ENCODE peak calls at places on chromosomes 12 and 14, in eight cellular contexts. One of them, this sample, is unnamed.

GRCh38 chr14:76884853-76885276 is 58.7 kb downstream of the LRRC74A start:
- DNase-seq in fibroblast of lung: no peak
- DNase-seq in H1: no peak
- DNase-seq in PC-3: no peak
- DNase-seq in lung: no peak
- DNase-seq in pancreas: no peak
- DNase-seq in neural progenitor cell: no peak
- DNase-seq in NB4: no peak
- DNase-seq in this sample: no peak

GRCh38 chr14:57323703-57324102 is 54.9 kb downstream of the AP5M1 start:
- DNase-seq in fibroblast of lung: no peak
- DNase-seq in H1: no peak
- DNase-seq in PC-3: no peak
- DNase-seq in lung: no peak
- DNase-seq in pancreas: no peak
- DNase-seq in neural progenitor cell: no peak
- DNase-seq in NB4: peak; percentile 15
- DNase-seq in this sample: no peak

GRCh38 chr12:114860969-114861368 is 177.0 kb upstream of the TBX3 start:
- DNase-seq in fibroblast of lung: no peak
- DNase-seq in H1: no peak
- DNase-seq in PC-3: no peak
- DNase-seq in lung: no peak
- DNase-seq in pancreas: no peak
- DNase-seq in neural progenitor cell: no peak
- DNase-seq in NB4: no peak
- DNase-seq in this sample: no peak

GRCh38 chr14:98925362-98926040 is 346.5 kb downstream of the BCL11B start:
- DNase-seq in fibroblast of lung: no peak
- DNase-seq in H1: no peak
- DNase-seq in PC-3: no peak
- DNase-seq in lung: no peak
- DNase-seq in pancreas: no peak
- DNase-seq in neural progenitor cell: no peak
- DNase-seq in NB4: no peak
- DNase-seq in this sample: no peak

GRCh38 chr12:31386364-31386777 is 60.4 kb upstream of the SINHCAF start:
- DNase-seq in fibroblast of lung: no peak
- DNase-seq in H1: peak; percentile 84
- DNase-seq in PC-3: no peak
- DNase-seq in lung: no peak
- DNase-seq in pancreas: no peak
- DNase-seq in neural progenitor cell: peak; percentile 91
- DNase-seq in NB4: no peak
- DNase-seq in this sample: no peak

GRCh38 chr12:120760349-120761245 is 35.0 kb downstream of the ACADS start:
- DNase-seq in fibroblast of lung: no peak
- DNase-seq in H1: no peak
- DNase-seq in PC-3: no peak
- DNase-seq in lung: no peak
- DNase-seq in pancreas: no peak
- DNase-seq in neural progenitor cell: no peak
- DNase-seq in NB4: no peak
- DNase-seq in this sample: no peak

GRCh38 chr12:120710805-120711296 is 593 bp downstream of the UNC119B start:
- DNase-seq in fibroblast of lung: no peak
- DNase-seq in H1: no peak
- DNase-seq in PC-3: no peak
- DNase-seq in lung: no peak
- DNase-seq in pancreas: no peak
- DNase-seq in neural progenitor cell: peak; percentile 65
- DNase-seq in NB4: peak; percentile 72
- DNase-seq in this sample: no peak

GRCh38 chr14:74627071-74627470 is 15.0 kb upstream of the LTBP2 start:
- DNase-seq in fibroblast of lung: no peak
- DNase-seq in H1: no peak
- DNase-seq in PC-3: no peak
- DNase-seq in lung: no peak
- DNase-seq in pancreas: no peak
- DNase-seq in neural progenitor cell: no peak
- DNase-seq in NB4: peak; percentile 71
- DNase-seq in this sample: no peak

GRCh38 chr14:96203635-96204034 is 1.0 kb upstream of the BDKRB2 start:
- DNase-seq in fibroblast of lung: no peak
- DNase-seq in H1: no peak
- DNase-seq in PC-3: no peak
- DNase-seq in lung: no peak
- DNase-seq in pancreas: no peak
- DNase-seq in neural progenitor cell: no peak
- DNase-seq in NB4: no peak
- DNase-seq in this sample: no peak

GRCh38 chr12:75738486-75738885 is 227.1 kb upstream of the KRR1 start:
- DNase-seq in fibroblast of lung: no peak
- DNase-seq in H1: no peak
- DNase-seq in PC-3: no peak
- DNase-seq in lung: no peak
- DNase-seq in pancreas: no peak
- DNase-seq in neural progenitor cell: no peak
- DNase-seq in NB4: no peak
- DNase-seq in this sample: no peak

GRCh38 chr12:58346032-58346632 is 404.8 kb downstream of the ATP23 start:
- DNase-seq in fibroblast of lung: peak; percentile 76
- DNase-seq in H1: no peak
- DNase-seq in PC-3: peak; percentile 79
- DNase-seq in lung: no peak
- DNase-seq in pancreas: no peak
- DNase-seq in neural progenitor cell: peak; percentile 36
- DNase-seq in NB4: peak; percentile 43
- DNase-seq in this sample: no peak

GRCh38 chr14:20610002-20610765 is 19.0 kb upstream of the RNASE12 start:
- DNase-seq in fibroblast of lung: peak; percentile 69
- DNase-seq in H1: no peak
- DNase-seq in PC-3: peak; percentile 91
- DNase-seq in lung: peak; percentile 79
- DNase-seq in pancreas: peak; percentile 80
- DNase-seq in neural progenitor cell: peak; percentile 80
- DNase-seq in NB4: peak; percentile 83
- DNase-seq in this sample: no peak

GRCh38 chr14:53493895-53494294 is 340.8 kb upstream of the DDHD1 start:
- DNase-seq in fibroblast of lung: no peak
- DNase-seq in H1: no peak
- DNase-seq in PC-3: no peak
- DNase-seq in lung: no peak
- DNase-seq in pancreas: no peak
- DNase-seq in neural progenitor cell: no peak
- DNase-seq in NB4: no peak
- DNase-seq in this sample: no peak

GRCh38 chr12:10272466-10272865 is 35.2 kb upstream of the KLRD1 start:
- DNase-seq in fibroblast of lung: peak; percentile 14
- DNase-seq in H1: no peak
- DNase-seq in PC-3: no peak
- DNase-seq in lung: no peak
- DNase-seq in pancreas: no peak
- DNase-seq in neural progenitor cell: no peak
- DNase-seq in NB4: no peak
- DNase-seq in this sample: no peak

GRCh38 chr14:72714094-72714493 is 179.8 kb downstream of the DPF3 start:
- DNase-seq in fibroblast of lung: no peak
- DNase-seq in H1: no peak
- DNase-seq in PC-3: no peak
- DNase-seq in lung: no peak
- DNase-seq in pancreas: no peak
- DNase-seq in neural progenitor cell: no peak
- DNase-seq in NB4: peak; percentile 74
- DNase-seq in this sample: no peak

GRCh38 chr12:95102916-95103671 is 29.7 kb upstream of the NR2C1 start:
- DNase-seq in fibroblast of lung: peak; percentile 83
- DNase-seq in H1: no peak
- DNase-seq in PC-3: peak; percentile 99
- DNase-seq in lung: no peak
- DNase-seq in pancreas: no peak
- DNase-seq in neural progenitor cell: no peak
- DNase-seq in NB4: peak; percentile 59
- DNase-seq in this sample: peak; percentile 48

GRCh38 chr12:49942921-49943662 is 7.4 kb upstream of the AQP2 start:
- DNase-seq in fibroblast of lung: no peak
- DNase-seq in H1: no peak
- DNase-seq in PC-3: peak; percentile 48
- DNase-seq in lung: no peak
- DNase-seq in pancreas: no peak
- DNase-seq in neural progenitor cell: no peak
- DNase-seq in NB4: no peak
- DNase-seq in this sample: no peak

GRCh38 chr12:48119834-48120195 is 651 bp downstream of the PFKM start:
- DNase-seq in fibroblast of lung: no peak
- DNase-seq in H1: no peak
- DNase-seq in PC-3: no peak
- DNase-seq in lung: no peak
- DNase-seq in pancreas: no peak
- DNase-seq in neural progenitor cell: peak; percentile 32
- DNase-seq in NB4: no peak
- DNase-seq in this sample: no peak

GRCh38 chr12:81128930-81129554 is 51.2 kb downstream of the ACSS3 start:
- DNase-seq in fibroblast of lung: peak; percentile 59
- DNase-seq in H1: no peak
- DNase-seq in PC-3: peak; percentile 60
- DNase-seq in lung: no peak
- DNase-seq in pancreas: peak; percentile 18
- DNase-seq in neural progenitor cell: peak; percentile 61
- DNase-seq in NB4: peak; percentile 58
- DNase-seq in this sample: no peak

GRCh38 chr12:69732088-69732487 is 6.6 kb upstream of the RAB3IP start:
- DNase-seq in fibroblast of lung: peak; percentile 9
- DNase-seq in H1: no peak
- DNase-seq in PC-3: peak; percentile 66
- DNase-seq in lung: no peak
- DNase-seq in pancreas: no peak
- DNase-seq in neural progenitor cell: no peak
- DNase-seq in NB4: no peak
- DNase-seq in this sample: no peak

GRCh38 chr12:71873821-71874220 is 34.3 kb downstream of the TBC1D15 start:
- DNase-seq in fibroblast of lung: no peak
- DNase-seq in H1: no peak
- DNase-seq in PC-3: peak; percentile 48
- DNase-seq in lung: no peak
- DNase-seq in pancreas: no peak
- DNase-seq in neural progenitor cell: no peak
- DNase-seq in NB4: no peak
- DNase-seq in this sample: no peak

GRCh38 chr14:72925815-72926291 is 411 bp upstream of the DCAF4 start:
- DNase-seq in fibroblast of lung: no peak
- DNase-seq in H1: no peak
- DNase-seq in PC-3: no peak
- DNase-seq in lung: no peak
- DNase-seq in pancreas: no peak
- DNase-seq in neural progenitor cell: no peak
- DNase-seq in NB4: no peak
- DNase-seq in this sample: no peak

GRCh38 chr14:99541677-99542470 is 60.7 kb downstream of the CCNK start:
- DNase-seq in fibroblast of lung: no peak
- DNase-seq in H1: no peak
- DNase-seq in PC-3: peak; percentile 37
- DNase-seq in lung: no peak
- DNase-seq in pancreas: no peak
- DNase-seq in neural progenitor cell: no peak
- DNase-seq in NB4: peak; percentile 34
- DNase-seq in this sample: no peak

GRCh38 chr14:50497351-50497750 is 35.0 kb downstream of the MAP4K5 start:
- DNase-seq in fibroblast of lung: no peak
- DNase-seq in H1: no peak
- DNase-seq in PC-3: no peak
- DNase-seq in lung: no peak
- DNase-seq in pancreas: no peak
- DNase-seq in neural progenitor cell: no peak
- DNase-seq in NB4: no peak
- DNase-seq in this sample: no peak
- H3K4me3 ChIP-seq in fibroblast of lung: no peak overlapping the region
- H3K4me3 ChIP-seq in H1: no peak overlapping the region
- H3K4me3 ChIP-seq in PC-3: no peak overlapping the region
- H3K4me3 ChIP-seq in lung: no peak overlapping the region
- H3K4me3 ChIP-seq in pancreas: no peak overlapping the region
- H3K4me3 ChIP-seq in neural progenitor cell: no peak overlapping the region
- H3K4me3 ChIP-seq in NB4: no peak overlapping the region
- H3K4me3 ChIP-seq in this sample: no peak overlapping the region

DNA sequence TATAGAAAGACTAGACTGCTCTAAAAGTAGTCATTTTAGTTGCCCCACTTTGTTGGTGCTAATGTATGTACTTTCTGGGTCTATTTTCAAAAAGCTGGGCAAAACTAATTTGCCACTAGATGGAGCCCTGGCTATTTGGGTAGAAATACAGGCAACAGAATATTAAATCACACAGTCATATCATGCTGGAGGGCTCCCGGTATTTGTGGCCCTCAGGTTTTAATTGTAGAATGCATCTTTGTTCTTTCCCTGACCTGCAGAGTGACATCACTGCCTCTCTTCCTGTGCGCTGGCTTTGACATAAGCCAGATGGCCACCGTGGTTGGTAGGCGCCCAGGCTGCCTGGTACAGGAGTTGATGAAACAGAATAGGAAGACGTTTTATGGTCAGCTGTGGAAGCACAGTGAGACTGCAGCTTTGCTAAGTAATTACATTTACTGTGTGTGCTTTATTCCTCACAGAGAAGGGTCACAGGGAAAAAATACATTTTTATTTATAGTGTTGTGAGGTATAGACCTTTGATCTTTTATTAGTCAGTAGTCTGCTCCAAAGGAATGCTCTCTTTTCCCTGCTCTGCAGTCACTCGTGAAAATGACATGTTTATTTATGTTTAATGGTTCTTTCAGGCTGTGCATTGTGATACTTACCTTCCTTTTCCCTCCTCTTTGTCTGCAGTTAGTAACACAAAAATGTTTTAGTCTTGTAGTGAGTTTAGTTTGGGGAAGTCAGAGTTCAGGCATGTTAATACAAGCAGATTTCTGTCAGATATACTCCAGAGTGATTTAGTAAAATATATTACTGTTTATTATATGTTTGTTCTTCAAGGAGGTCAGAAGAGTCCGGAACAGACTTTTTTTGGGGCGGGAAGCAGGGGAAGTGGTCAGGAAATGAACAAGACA is 28.4 kb downstream of the MSRB3 start:
- DNase-seq in fibroblast of lung: peak; percentile 70
- DNase-seq in H1: no peak
- DNase-seq in PC-3: peak; percentile 83
- DNase-seq in lung: no peak
- DNase-seq in pancreas: no peak
- DNase-seq in neural progenitor cell: peak; percentile 31
- DNase-seq in NB4: peak; percentile 69
- DNase-seq in this sample: peak; percentile 39
- TF ChIP-seq CTCF in fibroblast of lung: peak; percentile 70
- TF ChIP-seq CTCF in H1: no peak
- TF ChIP-seq CTCF in PC-3: peak; percentile 90
- TF ChIP-seq CTCF in lung: no peak
- TF ChIP-seq CTCF in pancreas: peak; percentile 32
- TF ChIP-seq CTCF in neural progenitor cell: peak; percentile 72
- TF ChIP-seq CTCF in NB4: peak; percentile 69
- TF ChIP-seq CTCF in this sample: peak; percentile 81

GRCh38 chr14:100586153-100586519 is 1.1 kb downstream of the BEGAIN start:
- DNase-seq in fibroblast of lung: no peak
- DNase-seq in H1: no peak
- DNase-seq in PC-3: no peak
- DNase-seq in lung: no peak
- DNase-seq in pancreas: no peak
- DNase-seq in neural progenitor cell: no peak
- DNase-seq in NB4: no peak
- DNase-seq in this sample: no peak
- H3K4me3 ChIP-seq in fibroblast of lung: no peak overlapping the region
- H3K4me3 ChIP-seq in H1: peak overlapping the region; percentile 34
- H3K4me3 ChIP-seq in PC-3: peak overlapping the region; percentile 72
- H3K4me3 ChIP-seq in lung: no peak overlapping the region
- H3K4me3 ChIP-seq in pancreas: peak overlapping the region; percentile 56
- H3K4me3 ChIP-seq in neural progenitor cell: peak overlapping the region; percentile 57
- H3K4me3 ChIP-seq in NB4: no peak overlapping the region
- H3K4me3 ChIP-seq in this sample: peak overlapping the region; percentile 46

GRCh38 chr12:54786081-54786480 is 68.2 kb upstream of the MUCL1 start:
- DNase-seq in fibroblast of lung: no peak
- DNase-seq in H1: no peak
- DNase-seq in PC-3: no peak
- DNase-seq in lung: no peak
- DNase-seq in pancreas: no peak
- DNase-seq in neural progenitor cell: no peak
- DNase-seq in NB4: no peak
- DNase-seq in this sample: no peak
- TF ChIP-seq CTCF in fibroblast of lung: no peak
- TF ChIP-seq CTCF in H1: no peak
- TF ChIP-seq CTCF in PC-3: peak; percentile 16
- TF ChIP-seq CTCF in lung: no peak
- TF ChIP-seq CTCF in pancreas: no peak
- TF ChIP-seq CTCF in neural progenitor cell: no peak
- TF ChIP-seq CTCF in NB4: no peak
- TF ChIP-seq CTCF in this sample: no peak

This sample was measured in retinal pigment epithelial cell.